ENCODE peak calls at places on chromosomes 12 and 14, in four cellular contexts. Y is K562, T is HepG2, U is GM12878. J is an unnamed sample.

GRCh38 chr14:92686763-92687427 is 61.5 kb downstream of the LGMN start:
- DNase-seq in Y (peak; percentile 82), T (no peak), U (no peak), J (peak; percentile 94)

GRCh38 chr14:79809849-79810612 is 401.3 kb downstream of the DIO2 start:
- DNase-seq in Y (no peak), T (no peak), U (no peak), J (no peak)

GRCh38 chr12:87406926-87407325 is 622.3 kb downstream of the C12orf50 start:
- DNase-seq in Y (no peak), T (no peak), U (no peak), J (no peak)

GRCh38 chr12:117526756-117527479 is 165.5 kb upstream of the NOS1 start:
- DNase-seq in Y (no peak), T (no peak), U (no peak), J (no peak)

GRCh38 chr14:79278798-79279644 is 932.3 kb downstream of the DIO2 start:
- DNase-seq in Y (no peak), T (peak; percentile 27), U (no peak), J (peak; percentile 85)

GRCh38 chr14:24367506-24368214 is at the start of gene NFATC4:
- DNase-seq in Y (peak; percentile 76), T (peak; percentile 54), U (no peak), J (peak; percentile 83)

GRCh38 chr12:87812030-87812429 is 217.2 kb downstream of the C12orf50 start:
- DNase-seq in Y (no peak), T (no peak), U (no peak), J (no peak)

GRCh38 chr14:101367421-101368261 is 193.7 kb upstream of the DIO3 start:
- DNase-seq in Y (no peak), T (no peak), U (no peak), J (no peak)

GRCh38 chr14:24887623-24888304 is 162.2 kb downstream of the STXBP6 start:
- DNase-seq in Y (no peak), T (no peak), U (no peak), J (no peak)

GRCh38 chr14:81269100-81269978 is 48.6 kb upstream of the GTF2A1 start:
- DNase-seq in Y (peak; percentile 62), T (peak; percentile 70), U (peak; percentile 26), J (no peak)

GRCh38 chr12:7444537-7444936 is 584 bp upstream of the CD163L1 start:
- DNase-seq in Y (no peak), T (no peak), U (no peak), J (no peak)

GRCh38 chr14:93520053-93520607 is 89.4 kb downstream of the UNC79 start:
- DNase-seq in Y (no peak), T (no peak), U (no peak), J (no peak)

GRCh38 chr12:6662602-6662905 is 365 bp downstream of the ING4 start:
- DNase-seq in Y (peak; percentile 83), T (no peak), U (no peak), J (no peak)

GRCh38 chr12:121579190-121579791 is 1.5 kb downstream of the KDM2B start:
- DNase-seq in Y (peak; percentile 52), T (no peak), U (no peak), J (peak; percentile 45)

GRCh38 chr12:112995008-112995407 is 16.7 kb downstream of the OAS2 start:
- DNase-seq in Y (no peak), T (no peak), U (no peak), J (no peak)

GRCh38 chr14:60915781-60916180 is 65.1 kb downstream of the TRMT5 start:
- DNase-seq in Y (no peak), T (no peak), U (no peak), J (no peak)

GRCh38 chr14:81406863-81407262 is 6.7 kb upstream of the STON2 start:
- DNase-seq in Y (no peak), T (peak; percentile 11), U (no peak), J (no peak)

GRCh38 chr12:19801941-19802340 is 362.6 kb downstream of the AEBP2 start:
- DNase-seq in Y (no peak), T (no peak), U (no peak), J (no peak)

GRCh38 chr12:1848741-1849140 is 28.4 kb downstream of the LRTM2 start:
- DNase-seq in Y (no peak), T (no peak), U (no peak), J (no peak)

GRCh38 chr14:89013098-89013504 is 188.7 kb downstream of the TTC8 start:
- DNase-seq in Y (peak; percentile 70), T (peak; percentile 90), U (no peak), J (peak; percentile 68)

GRCh38 chr14:81147140-81147897 is 73.4 kb downstream of the GTF2A1 start:
- DNase-seq in Y (no peak), T (no peak), U (no peak), J (no peak)

GRCh38 chr12:45933504-45933903 is 56.9 kb downstream of the SCAF11 start:
- DNase-seq in Y (no peak), T (no peak), U (no peak), J (no peak)
- TF ChIP-seq ATF3 in Y (no peak), T (no peak), U (no peak), J (no peak)

GRCh38 chr14:76884394-76884793 is 58.2 kb downstream of the LRRC74A start:
- DNase-seq in Y (no peak), T (no peak), U (no peak), J (no peak)
- TF ChIP-seq ETV6 in Y (no peak), T (no peak), U (no peak), J (no peak)

GRCh38 chr12:30866256-30866655 is 60.3 kb upstream of the TSPAN11 start:
- DNase-seq in Y (no peak), T (no peak), U (no peak), J (no peak)

GRCh38 chr12:30870491-30871265 is 55.9 kb upstream of the TSPAN11 start:
- DNase-seq in Y (no peak), T (no peak), U (no peak), J (no peak)

GRCh38 chr12:30862486-30862885 is 64.1 kb upstream of the TSPAN11 start:
- DNase-seq in Y (no peak), T (no peak), U (no peak), J (no peak)

GRCh38 chr12:30863839-30864238 is 62.7 kb upstream of the TSPAN11 start:
- DNase-seq in Y (no peak), T (no peak), U (no peak), J (no peak)

DNA sequence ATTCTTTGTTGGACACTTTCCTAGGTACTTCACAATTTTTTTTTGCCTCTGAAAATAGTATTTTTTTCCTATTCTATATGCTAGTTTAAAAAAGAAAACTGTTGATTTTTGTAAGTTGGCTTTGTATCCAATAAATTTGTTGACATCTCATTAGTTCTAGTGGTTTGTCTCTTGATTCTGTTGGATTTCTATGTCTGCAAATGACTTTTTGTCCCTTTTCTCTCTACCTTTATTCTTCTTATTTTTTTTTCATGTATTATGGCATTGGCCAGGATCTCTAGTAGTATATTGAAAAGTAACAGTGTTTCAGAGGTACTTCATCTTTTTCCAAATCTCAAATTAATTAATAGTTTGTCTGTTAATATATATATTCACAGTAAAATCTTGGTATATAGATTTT is 59.1 kb upstream of the TSPAN11 start:
- DNase-seq in Y (no peak), T (no peak), U (no peak), J (no peak)
- TF ChIP-seq ATF3 in Y (no peak), T (no peak), U (no peak), J (no peak)

GRCh38 chr14:75361751-75362433 is 65.9 kb upstream of the JDP2 start:
- DNase-seq in Y (no peak), T (no peak), U (no peak), J (no peak)
- TF ChIP-seq ETV6 in Y (no peak), T (no peak), U (no peak), J (no peak)

GRCh38 chr12:14394317-14395058 is 29.0 kb downstream of the ATF7IP start:
- DNase-seq in Y (peak; percentile 66), T (peak; percentile 69), U (peak; percentile 65), J (no peak)
- TF ChIP-seq ATF3 in Y (no peak), T (no peak), U (no peak), J (no peak)

J was measured in WTC11.